ENCODE peak calls at places on chromosomes 4 and X, in eight cellular contexts. One of them, this sample, is unnamed.

GRCh38 chrX:45751156-45751555 is 550.5 kb upstream of the DIPK2B start:
- DNase-seq in A549: no peak
- DNase-seq in mucosa of descending colon: no peak
- DNase-seq in brain microvascular endothelial cell: no peak
- DNase-seq in astrocyte of the cerebellum: no peak
- DNase-seq in keratinocyte: no peak
- DNase-seq in fibroblast of mammary gland: peak; percentile 4
- DNase-seq in tibial artery: no peak
- DNase-seq in this sample: peak; percentile 19

GRCh38 chr4:27702710-27703431 is 842.2 kb downstream of the STIM2 start:
- DNase-seq in A549: no peak
- DNase-seq in mucosa of descending colon: no peak
- DNase-seq in brain microvascular endothelial cell: peak; percentile 20
- DNase-seq in astrocyte of the cerebellum: no peak
- DNase-seq in keratinocyte: no peak
- DNase-seq in fibroblast of mammary gland: peak; percentile 15
- DNase-seq in tibial artery: no peak
- DNase-seq in this sample: no peak

GRCh38 chr4:87219648-87220093 is 747 bp downstream of the KLHL8 start:
- DNase-seq in A549: no peak
- DNase-seq in mucosa of descending colon: peak; percentile 75
- DNase-seq in brain microvascular endothelial cell: peak; percentile 38
- DNase-seq in astrocyte of the cerebellum: no peak
- DNase-seq in keratinocyte: no peak
- DNase-seq in fibroblast of mammary gland: peak; percentile 34
- DNase-seq in tibial artery: no peak
- DNase-seq in this sample: peak; percentile 55

GRCh38 chr4:41483771-41484170 is 54.2 kb upstream of the LIMCH1 start:
- DNase-seq in A549: no peak
- DNase-seq in mucosa of descending colon: no peak
- DNase-seq in brain microvascular endothelial cell: no peak
- DNase-seq in astrocyte of the cerebellum: no peak
- DNase-seq in keratinocyte: no peak
- DNase-seq in fibroblast of mammary gland: no peak
- DNase-seq in tibial artery: no peak
- DNase-seq in this sample: no peak

GRCh38 chr4:70741872-70742271 is 20.1 kb downstream of the RUFY3 start:
- DNase-seq in A549: no peak
- DNase-seq in mucosa of descending colon: no peak
- DNase-seq in brain microvascular endothelial cell: peak; percentile 41
- DNase-seq in astrocyte of the cerebellum: no peak
- DNase-seq in keratinocyte: no peak
- DNase-seq in fibroblast of mammary gland: no peak
- DNase-seq in tibial artery: no peak
- DNase-seq in this sample: peak; percentile 33

GRCh38 chrX:118724352-118724751 is 3.1 kb upstream of the IL13RA1 start:
- DNase-seq in A549: no peak
- DNase-seq in mucosa of descending colon: no peak
- DNase-seq in brain microvascular endothelial cell: no peak
- DNase-seq in astrocyte of the cerebellum: no peak
- DNase-seq in keratinocyte: no peak
- DNase-seq in fibroblast of mammary gland: no peak
- DNase-seq in tibial artery: no peak
- DNase-seq in this sample: no peak

GRCh38 chr4:184400375-184400870 is 73.9 kb downstream of the IRF2 start:
- DNase-seq in A549: no peak
- DNase-seq in mucosa of descending colon: no peak
- DNase-seq in brain microvascular endothelial cell: peak; percentile 89
- DNase-seq in astrocyte of the cerebellum: peak; percentile 94
- DNase-seq in keratinocyte: no peak
- DNase-seq in fibroblast of mammary gland: peak; percentile 96
- DNase-seq in tibial artery: no peak
- DNase-seq in this sample: peak; percentile 94

GRCh38 chr4:147639388-147639787 is 22.2 kb downstream of the TMEM184C start:
- DNase-seq in A549: no peak
- DNase-seq in mucosa of descending colon: no peak
- DNase-seq in brain microvascular endothelial cell: no peak
- DNase-seq in astrocyte of the cerebellum: no peak
- DNase-seq in keratinocyte: no peak
- DNase-seq in fibroblast of mammary gland: peak; percentile 76
- DNase-seq in tibial artery: no peak
- DNase-seq in this sample: peak; percentile 25

GRCh38 chr4:20043992-20044391 is 207.7 kb upstream of the SLIT2 start:
- DNase-seq in A549: no peak
- DNase-seq in mucosa of descending colon: no peak
- DNase-seq in brain microvascular endothelial cell: no peak
- DNase-seq in astrocyte of the cerebellum: no peak
- DNase-seq in keratinocyte: no peak
- DNase-seq in fibroblast of mammary gland: no peak
- DNase-seq in tibial artery: no peak
- DNase-seq in this sample: peak; percentile 35

GRCh38 chr4:3145251-3145908 is 70.9 kb downstream of the HTT start:
- DNase-seq in A549: no peak
- DNase-seq in mucosa of descending colon: no peak
- DNase-seq in brain microvascular endothelial cell: no peak
- DNase-seq in astrocyte of the cerebellum: peak; percentile 15
- DNase-seq in keratinocyte: no peak
- DNase-seq in fibroblast of mammary gland: peak; percentile 53
- DNase-seq in tibial artery: no peak
- DNase-seq in this sample: peak; percentile 36

GRCh38 chr4:7434766-7435150 is at the start of gene PSAPL1:
- DNase-seq in A549: peak; percentile 81
- DNase-seq in mucosa of descending colon: peak; percentile 55
- DNase-seq in brain microvascular endothelial cell: peak; percentile 11
- DNase-seq in astrocyte of the cerebellum: no peak
- DNase-seq in keratinocyte: no peak
- DNase-seq in fibroblast of mammary gland: peak; percentile 12
- DNase-seq in tibial artery: no peak
- DNase-seq in this sample: peak; percentile 61

GRCh38 chr4:98677799-98678198 is 19.4 kb upstream of the TSPAN5 start:
- DNase-seq in A549: no peak
- DNase-seq in mucosa of descending colon: no peak
- DNase-seq in brain microvascular endothelial cell: no peak
- DNase-seq in astrocyte of the cerebellum: no peak
- DNase-seq in keratinocyte: no peak
- DNase-seq in fibroblast of mammary gland: no peak
- DNase-seq in tibial artery: no peak
- DNase-seq in this sample: no peak

GRCh38 chrX:124690495-124690894 is 344.1 kb downstream of the SH2D1A start:
- DNase-seq in A549: no peak
- DNase-seq in mucosa of descending colon: no peak
- DNase-seq in brain microvascular endothelial cell: no peak
- DNase-seq in astrocyte of the cerebellum: no peak
- DNase-seq in keratinocyte: peak; percentile 13
- DNase-seq in fibroblast of mammary gland: no peak
- DNase-seq in tibial artery: no peak
- DNase-seq in this sample: no peak

GRCh38 chr4:7252510-7253340 is 60.4 kb downstream of the SORCS2 start:
- DNase-seq in A549: no peak
- DNase-seq in mucosa of descending colon: no peak
- DNase-seq in brain microvascular endothelial cell: no peak
- DNase-seq in astrocyte of the cerebellum: no peak
- DNase-seq in keratinocyte: no peak
- DNase-seq in fibroblast of mammary gland: no peak
- DNase-seq in tibial artery: no peak
- DNase-seq in this sample: no peak

GRCh38 chr4:141346144-141346543 is 125.4 kb downstream of the ZNF330 start:
- DNase-seq in A549: peak; percentile 36
- DNase-seq in mucosa of descending colon: no peak
- DNase-seq in brain microvascular endothelial cell: peak; percentile 31
- DNase-seq in astrocyte of the cerebellum: peak; percentile 50
- DNase-seq in keratinocyte: no peak
- DNase-seq in fibroblast of mammary gland: peak; percentile 68
- DNase-seq in tibial artery: no peak
- DNase-seq in this sample: peak; percentile 82

GRCh38 chr4:102328045-102328444 is 17.2 kb downstream of the SLC39A8 start:
- DNase-seq in A549: no peak
- DNase-seq in mucosa of descending colon: no peak
- DNase-seq in brain microvascular endothelial cell: no peak
- DNase-seq in astrocyte of the cerebellum: peak; percentile 68
- DNase-seq in keratinocyte: no peak
- DNase-seq in fibroblast of mammary gland: peak; percentile 2
- DNase-seq in tibial artery: no peak
- DNase-seq in this sample: peak; percentile 26

GRCh38 chr4:189436207-189436606 is 504.5 kb upstream of the FRG1 start:
- DNase-seq in A549: no peak
- DNase-seq in mucosa of descending colon: no peak
- DNase-seq in brain microvascular endothelial cell: no peak
- DNase-seq in astrocyte of the cerebellum: no peak
- DNase-seq in keratinocyte: no peak
- DNase-seq in fibroblast of mammary gland: no peak
- DNase-seq in tibial artery: no peak
- DNase-seq in this sample: no peak

GRCh38 chrX:103073442-103073841 is 9.5 kb upstream of the BEX1 start:
- DNase-seq in A549: no peak
- DNase-seq in mucosa of descending colon: no peak
- DNase-seq in brain microvascular endothelial cell: peak; percentile 33
- DNase-seq in astrocyte of the cerebellum: no peak
- DNase-seq in keratinocyte: no peak
- DNase-seq in fibroblast of mammary gland: no peak
- DNase-seq in tibial artery: no peak
- DNase-seq in this sample: peak; percentile 27

GRCh38 chr4:102441978-102442890 is 58.9 kb upstream of the NFKB1 start:
- DNase-seq in A549: no peak
- DNase-seq in mucosa of descending colon: no peak
- DNase-seq in brain microvascular endothelial cell: no peak
- DNase-seq in astrocyte of the cerebellum: no peak
- DNase-seq in keratinocyte: no peak
- DNase-seq in fibroblast of mammary gland: no peak
- DNase-seq in tibial artery: no peak
- DNase-seq in this sample: no peak

GRCh38 chr4:22794731-22795130 is 102.0 kb downstream of the GBA3 start:
- DNase-seq in A549: no peak
- DNase-seq in mucosa of descending colon: no peak
- DNase-seq in brain microvascular endothelial cell: no peak
- DNase-seq in astrocyte of the cerebellum: no peak
- DNase-seq in keratinocyte: no peak
- DNase-seq in fibroblast of mammary gland: no peak
- DNase-seq in tibial artery: no peak
- DNase-seq in this sample: no peak

GRCh38 chrX:69618803-69619202 is 2.9 kb downstream of the EDA start:
- DNase-seq in A549: no peak
- DNase-seq in mucosa of descending colon: no peak
- DNase-seq in brain microvascular endothelial cell: peak; percentile 5
- DNase-seq in astrocyte of the cerebellum: no peak
- DNase-seq in keratinocyte: no peak
- DNase-seq in fibroblast of mammary gland: peak; percentile 31
- DNase-seq in tibial artery: no peak
- DNase-seq in this sample: peak; percentile 39

GRCh38 chrX:24372021-24372763 is 11.8 kb downstream of the SUPT20HL1 start:
- DNase-seq in A549: no peak
- DNase-seq in mucosa of descending colon: no peak
- DNase-seq in brain microvascular endothelial cell: no peak
- DNase-seq in astrocyte of the cerebellum: no peak
- DNase-seq in keratinocyte: no peak
- DNase-seq in fibroblast of mammary gland: no peak
- DNase-seq in tibial artery: no peak
- DNase-seq in this sample: no peak

GRCh38 chr4:68864438-68865177 is 48.8 kb downstream of the UGT2B10 start:
- DNase-seq in A549: no peak
- DNase-seq in mucosa of descending colon: peak; percentile 66
- DNase-seq in brain microvascular endothelial cell: no peak
- DNase-seq in astrocyte of the cerebellum: no peak
- DNase-seq in keratinocyte: no peak
- DNase-seq in fibroblast of mammary gland: no peak
- DNase-seq in tibial artery: no peak
- DNase-seq in this sample: no peak

GRCh38 chr4:159047478-159048165 is 55.3 kb upstream of the RAPGEF2 start:
- DNase-seq in A549: peak; percentile 1
- DNase-seq in mucosa of descending colon: no peak
- DNase-seq in brain microvascular endothelial cell: peak; percentile 86
- DNase-seq in astrocyte of the cerebellum: no peak
- DNase-seq in keratinocyte: no peak
- DNase-seq in fibroblast of mammary gland: peak; percentile 8
- DNase-seq in tibial artery: no peak
- DNase-seq in this sample: no peak
- H3K4me3 ChIP-seq in A549: no peak overlapping the region
- H3K4me3 ChIP-seq in mucosa of descending colon: no peak overlapping the region
- H3K4me3 ChIP-seq in brain microvascular endothelial cell: no peak overlapping the region
- H3K4me3 ChIP-seq in astrocyte of the cerebellum: no peak overlapping the region
- H3K4me3 ChIP-seq in keratinocyte: no peak overlapping the region
- H3K4me3 ChIP-seq in fibroblast of mammary gland: no peak overlapping the region
- H3K4me3 ChIP-seq in tibial artery: no peak overlapping the region
- H3K4me3 ChIP-seq in this sample: no peak overlapping the region

DNA sequence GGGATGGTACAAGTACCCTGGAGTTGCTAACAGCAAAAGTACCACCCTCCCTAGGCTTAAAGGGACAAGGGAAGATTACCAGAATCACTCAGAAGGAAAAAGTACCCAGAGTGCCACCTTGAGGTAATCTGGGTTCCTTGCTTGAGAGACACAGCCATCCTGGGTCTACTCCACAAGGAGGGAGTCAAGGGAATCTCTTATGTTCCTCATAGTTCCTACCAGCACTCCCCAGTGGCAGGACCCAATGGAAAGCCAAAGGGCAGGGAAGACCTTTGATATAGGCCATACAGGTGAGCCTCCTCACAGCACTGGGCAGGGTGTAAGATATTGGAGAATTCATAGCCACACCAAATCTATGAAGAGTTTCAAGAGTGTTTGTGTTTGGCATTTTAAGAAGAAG is 5.7 kb downstream of the IL2 start:
- DNase-seq in A549: peak; percentile 0
- DNase-seq in mucosa of descending colon: no peak
- DNase-seq in brain microvascular endothelial cell: peak; percentile 5
- DNase-seq in astrocyte of the cerebellum: no peak
- DNase-seq in keratinocyte: no peak
- DNase-seq in fibroblast of mammary gland: peak; percentile 35
- DNase-seq in tibial artery: no peak
- DNase-seq in this sample: peak; percentile 47
- TF ChIP-seq CTCF in A549: no peak
- TF ChIP-seq CTCF in mucosa of descending colon: no peak
- TF ChIP-seq CTCF in brain microvascular endothelial cell: peak; percentile 59
- TF ChIP-seq CTCF in astrocyte of the cerebellum: peak; percentile 15
- TF ChIP-seq CTCF in keratinocyte: peak; percentile 49
- TF ChIP-seq CTCF in fibroblast of mammary gland: peak; percentile 49
- TF ChIP-seq CTCF in tibial artery: no peak
- TF ChIP-seq CTCF in this sample: peak; percentile 45

DNA sequence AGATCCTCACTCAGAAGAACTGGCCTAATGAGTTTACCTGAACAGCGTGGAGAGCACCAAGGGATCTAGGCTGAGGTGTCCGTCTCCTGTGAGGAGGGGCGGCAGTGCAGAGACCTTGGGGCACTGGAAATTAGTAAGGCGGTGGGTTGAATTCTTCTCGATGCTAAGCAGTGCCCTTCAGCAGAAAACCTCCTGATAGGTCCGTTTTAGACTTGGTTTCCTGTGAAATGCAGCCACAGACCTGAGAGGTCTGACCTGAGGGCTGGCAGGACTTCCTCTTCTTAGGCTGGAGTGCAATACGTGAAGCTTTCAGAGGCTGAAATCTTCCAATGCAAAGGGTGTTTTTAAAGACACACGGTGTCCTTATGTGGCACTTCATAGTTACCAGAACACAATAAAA is at the start of gene CLNK:
- DNase-seq in A549: no peak
- DNase-seq in mucosa of descending colon: no peak
- DNase-seq in brain microvascular endothelial cell: no peak
- DNase-seq in astrocyte of the cerebellum: no peak
- DNase-seq in keratinocyte: no peak
- DNase-seq in fibroblast of mammary gland: no peak
- DNase-seq in tibial artery: no peak
- DNase-seq in this sample: no peak
- H3K4me3 ChIP-seq in A549: no peak within 1 kb of the TSS
- H3K4me3 ChIP-seq in mucosa of descending colon: no peak within 1 kb of the TSS
- H3K4me3 ChIP-seq in brain microvascular endothelial cell: no peak within 1 kb of the TSS
- H3K4me3 ChIP-seq in astrocyte of the cerebellum: no peak within 1 kb of the TSS
- H3K4me3 ChIP-seq in keratinocyte: no peak within 1 kb of the TSS
- H3K4me3 ChIP-seq in fibroblast of mammary gland: no peak within 1 kb of the TSS
- H3K4me3 ChIP-seq in tibial artery: no peak within 1 kb of the TSS
- H3K4me3 ChIP-seq in this sample: no peak within 1 kb of the TSS

GRCh38 chr4:83387922-83388676 is 53.5 kb upstream of the HPSE start:
- DNase-seq in A549: no peak
- DNase-seq in mucosa of descending colon: no peak
- DNase-seq in brain microvascular endothelial cell: no peak
- DNase-seq in astrocyte of the cerebellum: no peak
- DNase-seq in keratinocyte: no peak
- DNase-seq in fibroblast of mammary gland: peak; percentile 14
- DNase-seq in tibial artery: no peak
- DNase-seq in this sample: peak; percentile 10
- TF ChIP-seq CTCF in A549: no peak
- TF ChIP-seq CTCF in mucosa of descending colon: no peak
- TF ChIP-seq CTCF in brain microvascular endothelial cell: no peak
- TF ChIP-seq CTCF in astrocyte of the cerebellum: no peak
- TF ChIP-seq CTCF in keratinocyte: no peak
- TF ChIP-seq CTCF in fibroblast of mammary gland: no peak
- TF ChIP-seq CTCF in tibial artery: no peak
- TF ChIP-seq CTCF in this sample: no peak

This sample was measured in cardiac fibroblast.